ENCODE peak calls at places on chromosomes 13 and 19, in ten cellular contexts. One of them, this sample, is unnamed.

GRCh38 chr19:39247701-39248664 is 673 bp downstream of the IFNL4 start:
- DNase-seq in mucosa of descending colon: no peak
- DNase-seq in CD4-positive, alpha-beta T cell: no peak
- DNase-seq in suprapubic skin: no peak
- DNase-seq in endothelial cell: peak
- DNase-seq in heart right ventricle: no peak
- DNase-seq in AG09319: no peak
- DNase-seq in neural crest cell: no peak
- DNase-seq in nephron progenitor cell: peak
- DNase-seq in NB4: no peak
- DNase-seq in this sample: no peak

GRCh38 chr19:42349378-42350107 is 24.1 kb downstream of the MEGF8 start:
- DNase-seq in CD4-positive, alpha-beta T cell: no peak
- DNase-seq in suprapubic skin: no peak
- DNase-seq in nephron progenitor cell: no peak
- DNase-seq in endothelial cell: no peak
- DNase-seq in mucosa of descending colon: no peak
- DNase-seq in neural crest cell: no peak
- DNase-seq in heart right ventricle: no peak
- DNase-seq in AG09319: no peak
- DNase-seq in NB4: no peak
- DNase-seq in this sample: no peak

GRCh38 chr19:10228925-10229324 is 2.2 kb downstream of the S1PR2 start:
- DNase-seq in neural crest cell: no peak
- DNase-seq in heart right ventricle: no peak
- DNase-seq in NB4: peak
- DNase-seq in mucosa of descending colon: no peak
- DNase-seq in CD4-positive, alpha-beta T cell: peak
- DNase-seq in AG09319: no peak
- DNase-seq in endothelial cell: peak
- DNase-seq in nephron progenitor cell: peak
- DNase-seq in suprapubic skin: no peak
- DNase-seq in this sample: no peak

GRCh38 chr19:47022541-47023447 is 3.2 kb downstream of the NPAS1 start:
- DNase-seq in AG09319: no peak
- DNase-seq in mucosa of descending colon: no peak
- DNase-seq in heart right ventricle: no peak
- DNase-seq in nephron progenitor cell: no peak
- DNase-seq in CD4-positive, alpha-beta T cell: no peak
- DNase-seq in NB4: no peak
- DNase-seq in suprapubic skin: no peak
- DNase-seq in neural crest cell: no peak
- DNase-seq in endothelial cell: no peak
- DNase-seq in this sample: no peak

GRCh38 chr19:45766293-45766918 is 2.6 kb downstream of the SIX5 start:
- DNase-seq in endothelial cell: no peak
- DNase-seq in AG09319: no peak
- DNase-seq in NB4: no peak
- DNase-seq in nephron progenitor cell: no peak
- DNase-seq in mucosa of descending colon: no peak
- DNase-seq in CD4-positive, alpha-beta T cell: no peak
- DNase-seq in heart right ventricle: peak
- DNase-seq in suprapubic skin: no peak
- DNase-seq in neural crest cell: no peak
- DNase-seq in this sample: no peak

GRCh38 chr13:114078501-114079451 is 53.6 kb downstream of the RASA3 start:
- DNase-seq in NB4: no peak
- DNase-seq in nephron progenitor cell: no peak
- DNase-seq in endothelial cell: no peak
- DNase-seq in neural crest cell: no peak
- DNase-seq in heart right ventricle: no peak
- DNase-seq in CD4-positive, alpha-beta T cell: no peak
- DNase-seq in AG09319: peak
- DNase-seq in suprapubic skin: peak
- DNase-seq in mucosa of descending colon: peak
- DNase-seq in this sample: peak

GRCh38 chr13:37340911-37341670 is 235.6 kb upstream of the CSNK1A1L start:
- DNase-seq in heart right ventricle: no peak
- DNase-seq in neural crest cell: no peak
- DNase-seq in mucosa of descending colon: no peak
- DNase-seq in suprapubic skin: no peak
- DNase-seq in CD4-positive, alpha-beta T cell: no peak
- DNase-seq in nephron progenitor cell: peak
- DNase-seq in AG09319: no peak
- DNase-seq in NB4: no peak
- DNase-seq in endothelial cell: no peak
- DNase-seq in this sample: no peak

GRCh38 chr13:26475176-26476110 is 82.0 kb upstream of the WASF3 start:
- DNase-seq in nephron progenitor cell: peak
- DNase-seq in heart right ventricle: no peak
- DNase-seq in mucosa of descending colon: no peak
- DNase-seq in NB4: no peak
- DNase-seq in neural crest cell: no peak
- DNase-seq in suprapubic skin: no peak
- DNase-seq in CD4-positive, alpha-beta T cell: no peak
- DNase-seq in endothelial cell: no peak
- DNase-seq in AG09319: no peak
- DNase-seq in this sample: no peak

GRCh38 chr13:73544175-73544574 is 485.4 kb downstream of the KLF5 start:
- DNase-seq in AG09319: no peak
- DNase-seq in CD4-positive, alpha-beta T cell: no peak
- DNase-seq in endothelial cell: no peak
- DNase-seq in mucosa of descending colon: no peak
- DNase-seq in NB4: no peak
- DNase-seq in neural crest cell: no peak
- DNase-seq in heart right ventricle: no peak
- DNase-seq in nephron progenitor cell: no peak
- DNase-seq in suprapubic skin: no peak
- DNase-seq in this sample: no peak

GRCh38 chr19:56837004-56837403 is 3.5 kb downstream of the PEG3 start:
- DNase-seq in heart right ventricle: no peak
- DNase-seq in endothelial cell: no peak
- DNase-seq in mucosa of descending colon: no peak
- DNase-seq in suprapubic skin: no peak
- DNase-seq in nephron progenitor cell: no peak
- DNase-seq in CD4-positive, alpha-beta T cell: no peak
- DNase-seq in AG09319: no peak
- DNase-seq in neural crest cell: no peak
- DNase-seq in NB4: no peak
- DNase-seq in this sample: no peak

GRCh38 chr19:56838680-56838929 is 1.9 kb downstream of the PEG3 start:
- DNase-seq in nephron progenitor cell: no peak
- DNase-seq in mucosa of descending colon: no peak
- DNase-seq in neural crest cell: no peak
- DNase-seq in AG09319: no peak
- DNase-seq in CD4-positive, alpha-beta T cell: no peak
- DNase-seq in suprapubic skin: no peak
- DNase-seq in NB4: no peak
- DNase-seq in heart right ventricle: no peak
- DNase-seq in endothelial cell: no peak
- DNase-seq in this sample: peak

GRCh38 chr19:56837492-56837891 is 3.0 kb downstream of the PEG3 start:
- DNase-seq in AG09319: no peak
- DNase-seq in nephron progenitor cell: no peak
- DNase-seq in heart right ventricle: peak
- DNase-seq in neural crest cell: no peak
- DNase-seq in endothelial cell: no peak
- DNase-seq in mucosa of descending colon: peak
- DNase-seq in suprapubic skin: peak
- DNase-seq in CD4-positive, alpha-beta T cell: no peak
- DNase-seq in NB4: no peak
- DNase-seq in this sample: peak

GRCh38 chr19:56838930-56839664 is 1.4 kb downstream of the PEG3 start:
- DNase-seq in CD4-positive, alpha-beta T cell: peak
- DNase-seq in heart right ventricle: peak
- DNase-seq in AG09319: peak
- DNase-seq in suprapubic skin: peak
- DNase-seq in nephron progenitor cell: no peak
- DNase-seq in endothelial cell: no peak
- DNase-seq in neural crest cell: no peak
- DNase-seq in mucosa of descending colon: peak
- DNase-seq in NB4: no peak
- DNase-seq in this sample: peak

GRCh38 chr19:56837892-56838679 is 2.4 kb downstream of the PEG3 start:
- DNase-seq in nephron progenitor cell: no peak
- DNase-seq in AG09319: no peak
- DNase-seq in CD4-positive, alpha-beta T cell: no peak
- DNase-seq in suprapubic skin: peak
- DNase-seq in NB4: no peak
- DNase-seq in neural crest cell: no peak
- DNase-seq in mucosa of descending colon: peak
- DNase-seq in heart right ventricle: peak
- DNase-seq in endothelial cell: no peak
- DNase-seq in this sample: peak
- TF ChIP-seq CTCF in nephron progenitor cell: no peak
- TF ChIP-seq CTCF in AG09319: no peak
- TF ChIP-seq CTCF in CD4-positive, alpha-beta T cell: no peak
- TF ChIP-seq CTCF in suprapubic skin: peak
- TF ChIP-seq CTCF in NB4: no peak
- TF ChIP-seq CTCF in neural crest cell: no peak
- TF ChIP-seq CTCF in mucosa of descending colon: no peak
- TF ChIP-seq CTCF in heart right ventricle: peak
- TF ChIP-seq CTCF in endothelial cell: no peak
- TF ChIP-seq CTCF in this sample: no peak

GRCh38 chr19:16436780-16437179 is 35.0 kb downstream of the EPS15L1 start:
- DNase-seq in AG09319: no peak
- DNase-seq in NB4: no peak
- DNase-seq in CD4-positive, alpha-beta T cell: no peak
- DNase-seq in mucosa of descending colon: no peak
- DNase-seq in suprapubic skin: no peak
- DNase-seq in heart right ventricle: no peak
- DNase-seq in neural crest cell: no peak
- DNase-seq in endothelial cell: no peak
- DNase-seq in nephron progenitor cell: no peak
- DNase-seq in this sample: no peak
- TF ChIP-seq CTCF in AG09319: no peak
- TF ChIP-seq CTCF in NB4: no peak
- TF ChIP-seq CTCF in CD4-positive, alpha-beta T cell: no peak
- TF ChIP-seq CTCF in mucosa of descending colon: no peak
- TF ChIP-seq CTCF in suprapubic skin: no peak
- TF ChIP-seq CTCF in heart right ventricle: no peak
- TF ChIP-seq CTCF in neural crest cell: no peak
- TF ChIP-seq CTCF in endothelial cell: no peak
- TF ChIP-seq CTCF in nephron progenitor cell: no peak
- TF ChIP-seq CTCF in this sample: no peak

DNA sequence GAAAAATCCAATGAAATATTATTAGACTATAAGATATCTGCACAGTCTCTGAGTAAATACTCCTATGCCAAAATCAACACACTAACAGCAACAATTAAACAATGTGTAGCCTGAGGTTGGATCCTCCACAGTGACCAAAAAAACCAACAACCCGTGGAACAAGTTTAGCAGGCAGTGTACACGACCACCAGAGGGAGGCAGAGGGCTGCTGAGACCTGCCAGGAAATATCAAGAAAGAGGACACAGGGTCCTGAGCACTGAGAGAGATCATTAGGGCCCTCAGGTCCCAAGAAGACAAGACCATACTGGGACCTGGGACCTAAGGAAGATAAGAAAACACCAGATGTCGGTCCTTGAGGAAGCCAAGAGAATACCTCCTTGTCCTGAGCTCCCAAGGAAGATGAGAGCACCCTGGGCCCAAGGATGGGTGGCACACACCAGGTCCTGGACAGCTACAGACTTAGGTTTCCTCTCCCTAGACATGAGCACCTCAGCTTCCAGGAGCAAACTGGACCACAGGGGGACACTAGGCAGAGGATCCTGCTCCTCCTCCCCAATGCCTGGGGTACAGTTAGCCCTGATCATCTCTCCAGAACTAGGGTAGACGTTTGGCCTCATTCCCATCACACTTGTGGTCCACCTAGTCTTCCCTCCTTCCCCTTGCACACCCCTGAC is 822 bp upstream of the ZNF274 start:
- DNase-seq in NB4: peak
- DNase-seq in AG09319: no peak
- DNase-seq in heart right ventricle: peak
- DNase-seq in nephron progenitor cell: peak
- DNase-seq in endothelial cell: peak
- DNase-seq in CD4-positive, alpha-beta T cell: peak
- DNase-seq in mucosa of descending colon: no peak
- DNase-seq in neural crest cell: peak
- DNase-seq in suprapubic skin: peak
- DNase-seq in this sample: no peak
- TF ChIP-seq CTCF in NB4: peak
- TF ChIP-seq CTCF in AG09319: peak
- TF ChIP-seq CTCF in heart right ventricle: peak
- TF ChIP-seq CTCF in nephron progenitor cell: no peak
- TF ChIP-seq CTCF in endothelial cell: peak
- TF ChIP-seq CTCF in CD4-positive, alpha-beta T cell: peak
- TF ChIP-seq CTCF in mucosa of descending colon: no peak
- TF ChIP-seq CTCF in neural crest cell: peak
- TF ChIP-seq CTCF in suprapubic skin: peak
- TF ChIP-seq CTCF in this sample: no peak

DNA sequence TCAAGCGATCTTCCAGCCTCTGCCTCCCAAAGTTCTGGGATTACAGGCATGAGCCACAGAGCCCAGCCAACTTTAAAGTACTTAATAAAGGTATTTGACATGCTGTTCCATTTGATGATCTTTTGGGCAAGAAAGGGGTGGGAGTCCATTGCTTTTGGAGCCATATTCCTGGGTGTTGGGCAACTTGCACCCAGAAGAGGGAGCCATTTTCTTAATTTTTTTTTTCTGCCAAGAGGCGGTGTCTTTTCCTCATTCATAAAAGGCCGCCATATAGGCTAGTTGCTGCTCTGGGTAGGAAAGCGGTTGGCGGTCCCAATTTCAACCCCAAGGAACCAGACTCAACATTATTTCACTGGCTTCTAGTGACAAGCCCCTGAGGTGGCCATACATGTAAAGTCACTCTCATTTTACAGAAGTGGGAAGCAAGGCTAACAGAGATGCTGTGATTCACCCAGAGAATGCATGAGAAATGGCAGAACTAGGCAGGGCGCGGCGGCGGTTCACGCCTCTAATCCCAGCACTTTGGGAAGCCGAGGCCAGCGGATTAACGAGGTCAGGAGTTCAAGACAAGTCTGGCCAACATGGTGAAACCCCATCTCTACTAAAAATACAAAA is 139.6 kb downstream of the CACNA1A start:
- DNase-seq in neural crest cell: peak
- DNase-seq in nephron progenitor cell: peak
- DNase-seq in AG09319: no peak
- DNase-seq in mucosa of descending colon: no peak
- DNase-seq in CD4-positive, alpha-beta T cell: no peak
- DNase-seq in endothelial cell: peak
- DNase-seq in suprapubic skin: no peak
- DNase-seq in heart right ventricle: no peak
- DNase-seq in NB4: peak
- DNase-seq in this sample: no peak
- TF ChIP-seq CTCF in neural crest cell: peak
- TF ChIP-seq CTCF in nephron progenitor cell: peak
- TF ChIP-seq CTCF in AG09319: peak
- TF ChIP-seq CTCF in mucosa of descending colon: no peak
- TF ChIP-seq CTCF in CD4-positive, alpha-beta T cell: no peak
- TF ChIP-seq CTCF in endothelial cell: peak
- TF ChIP-seq CTCF in suprapubic skin: no peak
- TF ChIP-seq CTCF in heart right ventricle: peak
- TF ChIP-seq CTCF in NB4: no peak
- TF ChIP-seq CTCF in this sample: no peak

DNA sequence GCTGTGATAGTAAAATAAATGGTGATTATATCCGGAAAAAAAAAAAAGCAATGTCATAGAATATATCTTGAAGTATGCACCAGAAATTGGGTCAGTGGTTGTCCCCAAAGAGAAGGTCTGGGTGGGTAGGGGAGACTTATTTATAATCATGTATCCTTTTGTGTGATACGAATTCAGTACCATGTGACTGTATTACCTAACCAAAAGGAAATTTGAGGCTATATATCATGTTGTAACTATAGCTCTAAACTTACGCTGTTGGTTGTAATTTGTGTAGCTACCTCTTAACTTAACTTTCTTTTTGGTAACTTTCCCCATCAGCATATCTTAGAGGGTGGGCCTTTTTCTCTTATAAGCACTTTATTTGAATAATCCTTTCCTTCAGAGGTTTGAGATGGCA is 25.2 kb upstream of the KCTD4 start:
- DNase-seq in CD4-positive, alpha-beta T cell: no peak
- DNase-seq in heart right ventricle: no peak
- DNase-seq in nephron progenitor cell: no peak
- DNase-seq in NB4: no peak
- DNase-seq in neural crest cell: no peak
- DNase-seq in mucosa of descending colon: no peak
- DNase-seq in suprapubic skin: no peak
- DNase-seq in AG09319: no peak
- DNase-seq in endothelial cell: no peak
- DNase-seq in this sample: no peak
- TF ChIP-seq CTCF in CD4-positive, alpha-beta T cell: no peak
- TF ChIP-seq CTCF in heart right ventricle: no peak
- TF ChIP-seq CTCF in nephron progenitor cell: no peak
- TF ChIP-seq CTCF in NB4: no peak
- TF ChIP-seq CTCF in neural crest cell: no peak
- TF ChIP-seq CTCF in mucosa of descending colon: no peak
- TF ChIP-seq CTCF in suprapubic skin: no peak
- TF ChIP-seq CTCF in AG09319: no peak
- TF ChIP-seq CTCF in endothelial cell: no peak
- TF ChIP-seq CTCF in this sample: no peak

This sample was measured in omental fat pad.